ENCODE peak calls at places on chromosome 16, in eight cellular contexts. C is fibroblast of lung, X is psoas muscle, B is cardiac muscle cell, S is right atrium auricular region, N is H9, T is left lung, F is lung. L is an unnamed sample.

GRCh38 chr16:78689536-78689935 is 590.1 kb downstream of the WWOX start:
- DNase-seq in F (no peak), C (no peak), N (no peak), X (no peak), B (no peak), S (no peak), T (no peak), L (no peak)

GRCh38 chr16:30926937-30927788 is 3.8 kb downstream of the FBXL19 start:
- DNase-seq in C (no peak), X (no peak), N (no peak), S (no peak), B (no peak), T (peak; percentile 36), F (no peak), L (no peak)

GRCh38 chr16:67311607-67312449 is 14.7 kb downstream of the KCTD19 start:
- DNase-seq in T (no peak), C (peak; percentile 100), F (no peak), N (no peak), B (no peak), X (no peak), S (peak; percentile 84), L (peak; percentile 100)

GRCh38 chr16:3022697-3023414 is 886 bp downstream of the HCFC1R1 start:
- DNase-seq in S (no peak), F (no peak), X (peak; percentile 84), T (no peak), B (no peak), N (no peak), C (no peak), L (no peak)

GRCh38 chr16:65532218-65532617 is 410.4 kb upstream of the CDH11 start:
- DNase-seq in F (no peak), N (no peak), C (no peak), X (no peak), T (no peak), B (no peak), S (no peak), L (no peak)

GRCh38 chr16:68893710-68894705 is 50.7 kb downstream of the TANGO6 start:
- DNase-seq in S (no peak), C (peak; percentile 30), X (no peak), T (no peak), B (peak; percentile 93), F (no peak), N (peak; percentile 51), L (no peak)

GRCh38 chr16:30065112-30065942 is at the start of gene ALDOA:
- DNase-seq in F (peak; percentile 97), T (peak; percentile 98), X (peak; percentile 99), B (peak; percentile 99), C (peak; percentile 99), S (peak; percentile 98), N (peak; percentile 95), L (peak; percentile 98)

GRCh38 chr16:4517812-4518211 is 20.8 kb downstream of the CDIP1 start:
- DNase-seq in X (no peak), C (peak; percentile 26), F (no peak), T (no peak), B (peak; percentile 67), S (no peak), N (peak; percentile 84), L (no peak)

GRCh38 chr16:11677451-11677951 is 9.2 kb downstream of the SNN start:
- DNase-seq in N (no peak), T (no peak), B (peak; percentile 40), F (no peak), C (peak; percentile 19), S (no peak), X (no peak), L (no peak)

GRCh38 chr16:74184839-74185238 is 111.8 kb upstream of the PSMD7 start:
- DNase-seq in X (no peak), T (no peak), S (no peak), B (no peak), C (no peak), F (no peak), N (no peak), L (no peak)

GRCh38 chr16:67967183-67967955 is 1.1 kb downstream of the SLC12A4 start:
- DNase-seq in S (no peak), X (no peak), C (no peak), T (no peak), B (peak; percentile 34), N (no peak), F (no peak), L (no peak)

GRCh38 chr16:49620158-49620867 is 235.6 kb downstream of the ZNF423 start:
- DNase-seq in C (peak; percentile 76), S (peak; percentile 92), N (peak; percentile 24), F (peak; percentile 40), X (peak; percentile 93), B (peak; percentile 77), T (no peak), L (no peak)

GRCh38 chr16:974606-975312 is 4.0 kb upstream of the LMF1 start:
- DNase-seq in C (no peak), N (no peak), B (peak; percentile 75), T (no peak), F (no peak), X (peak; percentile 69), S (no peak), L (no peak)

GRCh38 chr16:2795714-2796143 is 2.5 kb upstream of the PRSS41 start:
- DNase-seq in T (no peak), N (no peak), C (no peak), X (peak; percentile 10), S (no peak), F (no peak), B (no peak), L (no peak)

DNA sequence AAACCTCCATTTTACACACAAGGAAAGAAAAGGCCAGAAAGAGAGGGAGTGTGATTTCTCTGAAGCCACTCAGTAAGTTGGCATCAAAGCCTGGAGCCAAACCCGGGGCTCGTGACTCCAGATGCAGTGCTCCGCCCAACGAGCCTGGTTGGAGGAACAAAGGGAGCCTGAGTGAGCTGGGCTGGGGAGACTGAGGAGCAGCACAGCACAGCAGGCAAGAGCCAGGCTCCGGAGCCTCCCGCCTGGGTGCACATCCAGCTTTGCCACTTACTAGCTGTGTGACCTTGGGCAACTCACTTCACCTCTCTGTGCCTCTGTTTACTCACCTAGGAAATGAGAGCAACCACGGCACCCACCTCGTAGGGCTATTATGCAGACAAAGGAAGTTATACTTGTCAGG is 5.6 kb downstream of the GSG1L start:
- DNase-seq in T (no peak), B (no peak), N (no peak), X (no peak), S (no peak), F (no peak), C (no peak), L (no peak)
- H3K27me3 ChIP-seq in T (peaks cover 14% of the 10 kb centered on the region), B (peaks cover 48% of the 10 kb centered on the region), N (peaks cover 10% of the 10 kb centered on the region), X (peaks cover 10% of the 10 kb centered on the region), S (peaks cover 7% of the 10 kb centered on the region), F (peaks cover 12% of the 10 kb centered on the region), C (peaks cover 38% of the 10 kb centered on the region), L (peaks cover 57% of the 10 kb centered on the region)

DNA sequence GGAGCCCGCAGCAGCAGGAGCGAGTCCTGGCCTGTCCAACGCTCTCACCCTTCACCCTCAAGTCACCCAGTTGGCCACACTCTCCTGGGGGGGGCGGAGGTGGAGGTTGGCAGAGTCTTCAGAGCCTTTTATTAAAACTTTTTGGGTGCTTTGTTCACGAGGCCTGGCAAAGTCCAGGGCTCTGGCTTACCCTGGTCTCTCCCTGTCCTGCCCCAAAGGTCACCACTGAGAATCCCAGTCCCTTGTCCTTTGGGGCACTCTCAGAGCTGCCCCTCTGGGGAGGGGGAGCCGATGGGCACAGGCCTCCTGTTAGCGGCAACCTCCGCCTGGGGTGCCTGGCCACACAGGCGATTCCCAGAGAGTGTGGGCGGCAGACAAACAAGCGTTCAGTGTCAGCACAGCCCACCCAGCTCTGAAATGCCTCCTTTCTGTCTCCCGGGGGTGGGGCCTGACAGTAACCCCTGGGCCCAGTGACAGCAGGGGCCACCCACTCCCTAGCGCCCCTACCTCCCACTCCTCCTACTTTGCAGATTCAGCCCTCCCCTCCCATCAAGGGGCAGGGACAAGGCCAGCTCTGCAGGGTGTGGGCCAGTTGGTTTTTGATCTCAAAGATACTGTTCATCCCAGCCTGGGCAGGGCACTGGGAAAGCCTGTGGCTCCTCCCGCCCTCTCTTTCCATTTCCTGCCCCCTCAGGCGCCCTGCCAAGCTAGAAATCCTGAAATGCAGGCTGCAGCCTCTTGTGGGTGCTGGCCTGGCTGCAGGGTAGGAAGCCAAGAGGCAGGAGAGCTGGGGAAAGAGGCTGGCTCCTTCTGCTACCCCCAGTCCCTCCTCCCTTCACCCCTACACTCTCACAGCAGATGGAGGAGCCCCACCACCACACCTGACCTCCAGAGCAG is 36.6 kb upstream of the EMP2 start:
- DNase-seq in F (peak; percentile 87), T (peak; percentile 79), X (peak; percentile 62), B (peak; percentile 77), S (peak; percentile 71), C (peak; percentile 69), N (peak; percentile 61), L (no peak)
- TF ChIP-seq CTCF in F (no peak), T (no peak), X (no peak), B (peak; percentile 9), S (no peak), C (no peak), N (no peak), L (peak; percentile 20)

GRCh38 chr16:63804126-63804525 is 1317.7 kb downstream of the CDH11 start:
- DNase-seq in F (no peak), N (no peak), X (no peak), T (no peak), C (no peak), B (no peak), S (no peak), L (no peak)

GRCh38 chr16:63808730-63809129 is 1313.1 kb downstream of the CDH11 start:
- DNase-seq in X (no peak), T (no peak), N (no peak), B (no peak), S (no peak), C (no peak), F (no peak), L (no peak)

DNA sequence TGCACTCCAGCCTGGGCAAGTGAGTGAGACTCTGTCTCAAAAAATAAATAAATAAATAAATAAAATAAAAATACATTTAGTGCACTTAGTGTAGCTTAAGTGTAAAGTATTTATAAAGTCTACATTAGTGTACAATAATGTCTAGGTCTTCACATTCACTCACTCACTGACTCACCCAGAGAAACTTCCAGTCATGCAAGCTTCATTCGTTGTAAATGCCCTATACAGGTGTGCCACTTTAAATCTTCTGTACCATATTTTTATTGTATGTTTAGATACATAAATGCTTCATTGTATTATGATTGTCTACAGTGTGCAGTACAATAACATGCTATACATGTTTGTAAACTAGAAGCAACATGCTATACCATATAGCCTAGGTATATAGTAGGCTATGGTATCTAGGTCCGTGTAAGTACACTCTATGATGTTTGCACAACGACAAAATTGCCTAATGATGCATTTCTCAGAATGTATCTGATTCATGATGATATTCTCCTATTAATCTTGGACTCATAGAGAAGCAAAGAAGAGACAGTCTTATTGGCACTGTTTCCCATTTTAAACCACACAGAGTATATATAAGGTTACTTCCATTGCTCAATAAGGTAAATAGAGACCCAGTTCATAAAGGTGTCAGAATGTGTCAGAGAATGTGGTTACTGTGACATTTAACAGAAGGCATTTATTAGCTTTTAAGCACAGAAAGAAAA is 1314.9 kb downstream of the CDH11 start:
- DNase-seq in X (no peak), B (no peak), F (no peak), S (no peak), C (no peak), N (no peak), T (no peak), L (no peak)
- H3K9me3 ChIP-seq in X (no peaks in the 10 kb centered on the region), B (no peaks in the 10 kb centered on the region), F (no peaks in the 10 kb centered on the region), S (no peaks in the 10 kb centered on the region), C (no peaks in the 10 kb centered on the region), N (no peaks in the 10 kb centered on the region), T (no peaks in the 10 kb centered on the region), L (no peaks in the 10 kb centered on the region)

DNA sequence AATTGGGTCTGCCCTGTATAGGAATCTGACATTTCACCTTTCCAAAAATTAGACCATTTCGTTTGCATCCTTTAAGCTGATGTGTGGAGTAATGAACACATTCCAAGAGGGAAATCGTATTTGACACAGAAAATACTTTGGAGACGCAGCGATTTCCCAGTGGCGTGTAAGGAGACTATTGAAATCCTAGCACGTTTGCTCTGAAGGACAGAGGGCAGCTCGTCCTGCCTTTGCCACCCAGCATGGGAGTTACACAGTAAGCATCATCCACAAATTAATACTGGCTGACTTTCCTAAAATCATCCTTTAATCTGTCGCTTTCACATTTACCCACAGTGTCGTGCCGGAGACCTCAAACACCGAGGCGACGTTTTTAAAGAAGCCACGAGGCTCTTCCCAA is 925.9 kb upstream of the EEF2KMT start:
- DNase-seq in F (no peak), B (no peak), N (no peak), C (no peak), X (no peak), S (no peak), T (no peak), L (no peak)
- H3K27me3 ChIP-seq in F (peaks cover 21% of the 10 kb centered on the region), B (peaks cover 79% of the 10 kb centered on the region), N (peaks cover 10% of the 10 kb centered on the region), C (no peaks in the 10 kb centered on the region), X (peaks cover 10% of the 10 kb centered on the region), S (peaks cover 9% of the 10 kb centered on the region), T (peaks cover 13% of the 10 kb centered on the region), L (no peaks in the 10 kb centered on the region)

L was measured in AG04450.